ENCODE peak calls at places on chromosomes 1 and 21, in six cellular contexts. O is nephron progenitor cell, I is HFFc6, Y is colonic mucosa, S is omental fat pad, V is astrocyte. Q is an unnamed sample.

GRCh38 chr1:108046021-108046420 is 81.0 kb upstream of the VAV3 start:
- DNase-seq in I (no peak), V (no peak), O (no peak), Y (no peak), S (no peak), Q (no peak)

GRCh38 chr1:247638781-247639180 is 33.4 kb downstream of the OR2G3 start:
- DNase-seq in O (no peak), I (no peak), S (no peak), V (no peak), Y (peak), Q (no peak)

GRCh38 chr21:35170244-35170756 is 121.2 kb upstream of the RUNX1 start:
- DNase-seq in O (no peak), S (no peak), V (no peak), I (no peak), Y (no peak), Q (no peak)

GRCh38 chr1:68120136-68120791 is 69.8 kb upstream of the DIRAS3 start:
- DNase-seq in V (peak), I (peak), O (peak), Y (peak), S (no peak), Q (no peak)

GRCh38 chr1:203206116-203206687 is 19.7 kb upstream of the CHI3L1 start:
- DNase-seq in Y (no peak), S (no peak), O (no peak), V (no peak), I (no peak), Q (no peak)

GRCh38 chr1:176628775-176629174 is 165.8 kb downstream of the PAPPA2 start:
- DNase-seq in V (no peak), S (no peak), I (no peak), O (no peak), Y (no peak), Q (no peak)

GRCh38 chr1:38570576-38570975 is 289.0 kb downstream of the RRAGC start:
- DNase-seq in V (no peak), O (no peak), Y (no peak), S (no peak), I (no peak), Q (no peak)

GRCh38 chr1:163588796-163589195 is 267.0 kb downstream of the NUF2 start:
- DNase-seq in O (no peak), S (no peak), I (no peak), Y (no peak), V (no peak), Q (no peak)

GRCh38 chr1:15039901-15040300 is 113.6 kb upstream of the TMEM51 start:
- DNase-seq in S (no peak), V (no peak), I (no peak), Y (no peak), O (no peak), Q (no peak)

GRCh38 chr21:36980280-36981048 is 14.0 kb upstream of the HLCS start:
- DNase-seq in I (no peak), O (peak), Y (peak), S (no peak), V (no peak), Q (no peak)

GRCh38 chr21:45470087-45470515 is 65.1 kb downstream of the COL18A1 start:
- DNase-seq in V (peak), Y (no peak), I (peak), O (no peak), S (no peak), Q (no peak)

GRCh38 chr21:42079008-42079938 is 8.2 kb downstream of the UMODL1 start:
- DNase-seq in Y (no peak), S (no peak), V (no peak), I (no peak), O (no peak), Q (no peak)

GRCh38 chr1:150151291-150152181 is 1.8 kb downstream of the PLEKHO1 start:
- DNase-seq in S (no peak), Y (no peak), I (no peak), V (no peak), O (no peak), Q (peak)

GRCh38 chr21:29372063-29372802 is 73.5 kb downstream of the BACH1 start:
- DNase-seq in Y (peak), I (peak), S (no peak), O (peak), V (peak), Q (peak)

GRCh38 chr1:54945393-54945936 is 35.0 kb upstream of the TMEM61 start:
- DNase-seq in V (no peak), Y (peak), I (no peak), O (no peak), S (no peak), Q (no peak)

GRCh38 chr21:36381841-36382589 is 3.2 kb upstream of the CHAF1B start:
- DNase-seq in S (no peak), V (peak), I (no peak), Y (no peak), O (no peak), Q (no peak)

GRCh38 chr1:227068883-227069282 is 128.8 kb downstream of the COQ8A start:
- DNase-seq in O (no peak), I (no peak), V (peak), S (no peak), Y (no peak), Q (no peak)

GRCh38 chr1:58929667-58930325 is 145.9 kb upstream of the JUN start:
- DNase-seq in V (no peak), S (no peak), Y (peak), I (no peak), O (no peak), Q (no peak)

GRCh38 chr1:9942399-9942938 is 722 bp downstream of the LZIC start:
- DNase-seq in O (no peak), Y (peak), I (peak), S (no peak), V (peak), Q (no peak)

GRCh38 chr1:231828182-231828920 is 201.8 kb downstream of the DISC1 start:
- DNase-seq in V (peak), Y (no peak), I (peak), O (no peak), S (no peak), Q (no peak)

GRCh38 chr1:59605184-59605583 is 209.6 kb upstream of the HOOK1 start:
- DNase-seq in I (no peak), S (no peak), Y (no peak), V (no peak), O (no peak), Q (no peak)

GRCh38 chr1:59561782-59562181 is 253.0 kb upstream of the HOOK1 start:
- DNase-seq in S (no peak), V (peak), Y (no peak), I (no peak), O (no peak), Q (no peak)

GRCh38 chr1:196056966-196057365 is 551.3 kb downstream of the KCNT2 start:
- DNase-seq in V (no peak), O (peak), Y (no peak), S (no peak), I (no peak), Q (no peak)

GRCh38 chr1:28205243-28205642 is 27.6 kb downstream of the DNAJC8 start:
- DNase-seq in I (no peak), V (no peak), O (no peak), S (no peak), Y (no peak), Q (no peak)

GRCh38 chr1:28213315-28213714 is 19.5 kb downstream of the DNAJC8 start:
- DNase-seq in O (no peak), I (no peak), Y (no peak), S (no peak), V (no peak), Q (no peak)

GRCh38 chr1:28209700-28210099 is 23.1 kb downstream of the DNAJC8 start:
- DNase-seq in I (no peak), V (no peak), S (no peak), O (no peak), Y (no peak), Q (no peak)

DNA sequence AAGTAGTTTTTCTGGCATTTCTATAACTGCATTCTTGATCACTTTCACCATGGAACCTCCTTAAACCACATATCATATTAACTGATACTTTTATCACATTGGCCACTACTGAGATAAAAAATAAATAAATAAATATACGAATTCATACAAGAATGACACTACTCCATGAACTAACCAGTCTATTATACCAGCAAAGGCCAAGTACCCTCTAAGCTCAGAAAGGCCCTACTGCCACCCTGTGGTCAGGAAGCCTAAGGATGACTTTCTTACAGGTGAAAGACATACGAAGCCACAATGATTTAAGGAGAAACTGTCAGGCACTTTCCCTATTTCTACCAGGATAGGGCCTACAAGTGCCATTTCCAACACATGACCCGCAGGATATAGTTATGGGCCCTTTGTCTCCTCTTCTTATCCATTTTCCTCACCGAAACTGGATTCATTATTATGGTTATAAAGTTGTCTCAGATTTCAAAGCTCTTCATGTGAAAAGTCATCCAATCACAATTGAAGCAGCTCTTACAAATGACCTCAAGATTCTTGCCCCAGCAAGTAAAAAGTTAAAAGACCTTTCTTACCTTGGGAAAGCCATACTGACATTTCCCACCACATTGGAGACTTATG is 23.9 kb downstream of the DNAJC8 start:
- DNase-seq in S (no peak), Y (peak), I (peak), O (peak), V (peak), Q (peak)
- TF ChIP-seq CTCF in S (no peak), Y (peak), I (peak), O (peak), V (peak), Q (peak)

GRCh38 chr1:186882372-186883134 is 53.8 kb downstream of the PLA2G4A start:
- DNase-seq in I (no peak), S (no peak), Y (no peak), O (no peak), V (no peak), Q (no peak)
- TF ChIP-seq CTCF in I (no peak), S (no peak), Y (no peak), O (no peak), V (no peak), Q (no peak)

DNA sequence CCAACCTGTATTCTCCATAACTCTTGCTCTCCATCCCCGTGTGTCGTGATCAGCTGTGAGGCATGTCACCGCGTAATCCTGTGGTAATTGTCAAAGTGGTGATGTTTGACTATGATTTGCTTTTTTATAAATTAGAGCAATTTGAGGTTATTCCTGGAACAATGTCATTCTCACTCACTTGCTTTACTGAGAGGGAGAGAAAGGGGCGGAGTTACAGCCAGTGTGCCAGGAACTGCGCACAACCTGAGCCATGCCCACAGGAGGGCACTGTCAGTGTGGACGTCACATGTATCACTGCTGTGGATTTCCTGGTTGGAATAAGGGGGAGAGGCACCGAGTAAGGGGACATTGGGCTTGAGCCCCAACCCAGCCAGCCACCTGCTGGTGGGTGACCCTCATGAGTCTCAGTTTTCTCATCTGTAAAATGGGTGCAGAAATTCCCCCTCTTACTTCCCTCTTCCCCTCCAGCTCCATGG is 6.9 kb downstream of the ADGRB2 start:
- DNase-seq in Y (no peak), V (no peak), S (no peak), I (no peak), O (no peak), Q (no peak)
- TF ChIP-seq CTCF in Y (no peak), V (no peak), S (no peak), I (no peak), O (no peak), Q (no peak)

GRCh38 chr1:154335351-154335714 is 10.0 kb downstream of the ATP8B2 start:
- DNase-seq in O (no peak), V (no peak), Y (no peak), S (no peak), I (no peak), Q (no peak)
- TF ChIP-seq CTCF in O (no peak), V (no peak), Y (no peak), S (no peak), I (peak), Q (peak)

Q was measured in natural killer cell.